ENCODE peak calls at places on chromosome 15, in ten cellular contexts. D is NT2/D1; T is NCI-H1048; O is left ventricle myocardium inferior; J is RWPE1; Z is H9; X is left ventricle myocardium superior; W is SHP77 treated with DMSO at 0.1 percent for 48 hours; G is stimulated activated naive B cell treated with anti-CD40 and anti-IgM and Interleukin-4, amounts not matched to agents 10 μg/mL and 1 μg/mL and 100 μg/mL, for 72 hours; K is NCI-H1105. E is an unnamed sample.

GRCh38 chr15:62125763-62126162 is 39.3 kb downstream of the C2CD4B start:
- DNase-seq in D (no peak), T (peak), O (no peak), J (no peak), Z (no peak), X (no peak), W (peak), G (no peak), K (peak), E (no peak)

GRCh38 chr15:43920815-43921214 is 94.0 kb downstream of the WDR76 start:
- DNase-seq in D (no peak), T (no peak), O (no peak), J (no peak), Z (no peak), X (no peak), W (no peak), G (no peak), K (peak), E (no peak)

GRCh38 chr15:75431682-75432081 is 19.8 kb downstream of the SIN3A start:
- DNase-seq in D (no peak), T (no peak), O (no peak), J (no peak), Z (no peak), X (no peak), W (no peak), G (no peak), K (no peak), E (no peak)

GRCh38 chr15:32905481-32905880 is 187.7 kb downstream of the GREM1 start:
- DNase-seq in D (no peak), T (no peak), O (no peak), J (no peak), Z (no peak), X (no peak), W (no peak), G (no peak), K (no peak), E (no peak)

GRCh38 chr15:67771201-67771600 is 54.1 kb upstream of the SKOR1 start:
- DNase-seq in D (no peak), T (no peak), O (no peak), J (no peak), Z (no peak), X (no peak), W (no peak), G (no peak), K (no peak), E (no peak)

GRCh38 chr15:60651734-60652141 is 172.8 kb upstream of the ICE2 start:
- DNase-seq in D (no peak), T (no peak), O (no peak), J (no peak), Z (no peak), X (no peak), W (no peak), G (no peak), K (peak), E (no peak)

GRCh38 chr15:59255647-59256380 is 49.2 kb downstream of the LDHAL6B start:
- DNase-seq in D (no peak), T (no peak), O (no peak), J (no peak), Z (no peak), X (no peak), W (no peak), G (no peak), K (no peak), E (peak)

GRCh38 chr15:69919816-69920215 is 177.9 kb downstream of the TLE3 start:
- DNase-seq in D (peak), T (peak), O (no peak), J (no peak), Z (peak), X (no peak), W (no peak), G (no peak), K (peak), E (no peak)

GRCh38 chr15:60795471-60795870 is 316.5 kb upstream of the ICE2 start:
- DNase-seq in D (no peak), T (no peak), O (no peak), J (no peak), Z (no peak), X (no peak), W (no peak), G (no peak), K (no peak), E (no peak)

GRCh38 chr15:36278219-36278618 is 301.2 kb upstream of the CDIN1 start:
- DNase-seq in D (no peak), T (no peak), O (no peak), J (no peak), Z (peak), X (no peak), W (no peak), G (no peak), K (no peak), E (peak)

GRCh38 chr15:85579957-85580694 is 199.7 kb downstream of the AKAP13 start:
- DNase-seq in D (no peak), T (no peak), O (peak), J (no peak), Z (no peak), X (peak), W (no peak), G (peak), K (no peak), E (peak)

GRCh38 chr15:91152896-91153581 is 53.0 kb downstream of the SV2B start:
- DNase-seq in D (no peak), T (no peak), O (no peak), J (no peak), Z (no peak), X (no peak), W (no peak), G (no peak), K (no peak), E (no peak)

GRCh38 chr15:26298010-26298661 is 435.0 kb upstream of the ATP10A start:
- DNase-seq in D (no peak), T (no peak), O (no peak), J (no peak), Z (no peak), X (no peak), W (no peak), G (no peak), K (no peak), E (no peak)

GRCh38 chr15:58393196-58393790 is 38.5 kb upstream of the LIPC start:
- DNase-seq in D (no peak), T (no peak), O (no peak), J (no peak), Z (no peak), X (no peak), W (no peak), G (no peak), K (peak), E (no peak)

GRCh38 chr15:78822514-78822913 is 11.2 kb upstream of the ADAMTS7 start:
- DNase-seq in D (no peak), T (no peak), O (no peak), J (no peak), Z (no peak), X (no peak), W (no peak), G (no peak), K (no peak), E (peak)

GRCh38 chr15:95018888-95019545 is 787.7 kb downstream of the MCTP2 start:
- DNase-seq in D (no peak), T (no peak), O (no peak), J (peak), Z (no peak), X (no peak), W (no peak), G (peak), K (no peak), E (peak)

GRCh38 chr15:49622561-49622960 is 1.7 kb downstream of the DTWD1 start:
- DNase-seq in D (no peak), T (no peak), O (no peak), J (no peak), Z (no peak), X (no peak), W (no peak), G (no peak), K (no peak), E (no peak)

GRCh38 chr15:98288091-98288590 is 327.6 kb downstream of the ARRDC4 start:
- DNase-seq in D (no peak), T (no peak), O (no peak), J (no peak), Z (no peak), X (no peak), W (no peak), G (no peak), K (no peak), E (no peak)

GRCh38 chr15:58453931-58454793 is 22.4 kb downstream of the LIPC start:
- DNase-seq in D (no peak), T (no peak), O (no peak), J (no peak), Z (no peak), X (no peak), W (no peak), G (peak), K (no peak), E (peak)

GRCh38 chr15:77533530-77533929 is 99.2 kb downstream of the LINGO1 start:
- DNase-seq in D (no peak), T (no peak), O (no peak), J (no peak), Z (no peak), X (no peak), W (no peak), G (no peak), K (no peak), E (no peak)

GRCh38 chr15:87604857-87605446 is 651.6 kb downstream of the NTRK3 start:
- DNase-seq in D (peak), T (no peak), O (no peak), J (peak), Z (peak), X (no peak), W (no peak), G (no peak), K (no peak), E (peak)

GRCh38 chr15:73906346-73907017 is 19.8 kb upstream of the LOXL1 start:
- DNase-seq in D (no peak), T (no peak), O (no peak), J (no peak), Z (no peak), X (no peak), W (no peak), G (no peak), K (no peak), E (peak)

GRCh38 chr15:74172751-74173544 is 562 bp upstream of the ISLR start:
- DNase-seq in D (no peak), T (no peak), O (peak), J (no peak), Z (peak), X (peak), W (no peak), G (no peak), K (no peak), E (no peak)

GRCh38 chr15:82874961-82875360 is 65.5 kb downstream of the WHAMM start:
- DNase-seq in D (no peak), T (no peak), O (no peak), J (no peak), Z (peak), X (no peak), W (no peak), G (no peak), K (no peak), E (no peak)

GRCh38 chr15:83292317-83292716 is 7.9 kb upstream of the BNC1 start:
- DNase-seq in D (no peak), T (no peak), O (no peak), J (no peak), Z (no peak), X (no peak), W (no peak), G (no peak), K (no peak), E (no peak)

GRCh38 chr15:93261845-93262244 is 172.8 kb upstream of the RGMA start:
- DNase-seq in D (no peak), T (no peak), O (no peak), J (no peak), Z (no peak), X (no peak), W (no peak), G (no peak), K (no peak), E (no peak)

GRCh38 chr15:62706361-62706760 is 336.2 kb upstream of the TPM1 start:
- DNase-seq in D (no peak), T (no peak), O (no peak), J (no peak), Z (no peak), X (no peak), W (no peak), G (no peak), K (no peak), E (no peak)

GRCh38 chr15:75195122-75195765 is 6.4 kb upstream of the C15orf39 start:
- DNase-seq in D (no peak), T (no peak), O (no peak), J (no peak), Z (peak), X (peak), W (peak), G (no peak), K (peak), E (no peak)

GRCh38 chr15:57527382-57528091 is 64.2 kb upstream of the MYZAP start:
- DNase-seq in D (peak), T (peak), O (no peak), J (peak), Z (peak), X (no peak), W (peak), G (peak), K (peak), E (peak)

GRCh38 chr15:44535509-44536297 is 1.2 kb upstream of the EIF3J start:
- DNase-seq in D (no peak), T (no peak), O (no peak), J (peak), Z (peak), X (no peak), W (peak), G (no peak), K (no peak), E (no peak)

GRCh38 chr15:40536501-40536900 is 28.3 kb downstream of the CCDC32 start:
- DNase-seq in D (no peak), T (no peak), O (no peak), J (no peak), Z (no peak), X (no peak), W (no peak), G (no peak), K (no peak), E (no peak)

GRCh38 chr15:81098884-81099601 is 35.0 kb upstream of the CFAP161 start:
- DNase-seq in D (no peak), T (no peak), O (peak), J (no peak), Z (no peak), X (peak), W (no peak), G (no peak), K (no peak), E (peak)

GRCh38 chr15:90557147-90557546 is 27.4 kb downstream of the CRTC3 start:
- DNase-seq in D (no peak), T (no peak), O (no peak), J (no peak), Z (no peak), X (no peak), W (no peak), G (no peak), K (no peak), E (no peak)